ENCODE peak calls at places on chromosomes 4 and X, in seven cellular contexts. Q is A549, T is HCT116, D is K562, C is GM23338, N is GM12878, W is SK-N-SH. U is an unnamed sample.
A peak's percentile ranks its signal among the peaks of the same experiment; 100 is the strongest.

GRCh38 chr4:81504685-81505598 is 33.2 kb upstream of the RASGEF1B start:
- DNase-seq in Q (no peak), T (no peak), D (no peak), C (no peak), N (no peak), W (no peak), U (peak; percentile 51)

GRCh38 chr4:140363558-140363957 is 9.9 kb upstream of the SCOC start:
- DNase-seq in Q (no peak), T (no peak), D (no peak), C (no peak), N (no peak), W (peak; percentile 8), U (no peak)

GRCh38 chrX:1093112-1093511 is 119.3 kb downstream of the CRLF2 start:
- DNase-seq in Q (no peak), T (no peak), D (no peak), C (no peak), N (no peak), W (no peak), U (no peak)

GRCh38 chrX:103211012-103211715 is 3.7 kb upstream of the BEX4 start:
- DNase-seq in Q (peak; percentile 34), T (peak; percentile 10), D (no peak), C (peak; percentile 76), N (no peak), W (peak; percentile 60), U (peak; percentile 28)

GRCh38 chr4:154720123-154720522 is 23.7 kb upstream of the LRAT start:
- DNase-seq in Q (no peak), T (peak; percentile 45), D (no peak), C (no peak), N (no peak), W (no peak), U (no peak)

GRCh38 chrX:104156630-104157529 is at the start of gene SLC25A53:
- DNase-seq in Q (peak; percentile 90), T (peak; percentile 70), D (peak; percentile 70), C (peak; percentile 86), N (peak; percentile 69), W (peak; percentile 67), U (peak; percentile 76)

GRCh38 chrX:103615781-103616180 is 8.0 kb downstream of the TCEAL3 start:
- DNase-seq in Q (no peak), T (no peak), D (no peak), C (no peak), N (no peak), W (no peak), U (no peak)

GRCh38 chr4:1290165-1290977 is 680 bp downstream of the MAEA start:
- DNase-seq in Q (peak; percentile 10), T (no peak), D (peak; percentile 20), C (no peak), N (no peak), W (no peak), U (no peak)

GRCh38 chr4:136526517-136526916 is 1005.8 kb downstream of the PCDH18 start:
- DNase-seq in Q (no peak), T (no peak), D (no peak), C (no peak), N (no peak), W (no peak), U (no peak)

GRCh38 chr4:36165256-36166005 is 78.9 kb downstream of the ARAP2 start:
- DNase-seq in Q (no peak), T (no peak), D (no peak), C (no peak), N (no peak), W (no peak), U (no peak)

GRCh38 chr4:155964016-155964891 is 10.6 kb upstream of the CTSO start:
- DNase-seq in Q (no peak), T (no peak), D (no peak), C (no peak), N (no peak), W (no peak), U (no peak)

GRCh38 chr4:139300431-139301142 is 718 bp upstream of the NAA15 start:
- DNase-seq in Q (peak; percentile 25), T (no peak), D (no peak), C (peak; percentile 38), N (peak; percentile 36), W (peak; percentile 38), U (no peak)

GRCh38 chrX:56762220-56762619 is 33.2 kb downstream of the NBDY start:
- DNase-seq in Q (no peak), T (no peak), D (no peak), C (no peak), N (no peak), W (no peak), U (no peak)
- TF ChIP-seq REST in Q (no peak), T (no peak), D (no peak), C (no peak), N (no peak), W (no peak), U (no peak)

GRCh38 chr4:119626420-119626819 is 2.2 kb downstream of the PDE5A start:
- DNase-seq in Q (no peak), T (no peak), D (no peak), C (no peak), N (no peak), W (no peak), U (no peak)

GRCh38 chr4:119626943-119627266 is 1.7 kb downstream of the PDE5A start:
- DNase-seq in Q (no peak), T (no peak), D (no peak), C (no peak), N (no peak), W (no peak), U (no peak)

GRCh38 chr4:119629142-119629471 is 503 bp upstream of the PDE5A start:
- DNase-seq in Q (no peak), T (no peak), D (no peak), C (no peak), N (no peak), W (no peak), U (no peak)

GRCh38 chr4:119628281-119629141 is at the start of gene PDE5A:
- DNase-seq in Q (peak; percentile 70), T (peak; percentile 70), D (peak; percentile 71), C (peak; percentile 95), N (no peak), W (peak; percentile 85), U (peak; percentile 17)

DNA sequence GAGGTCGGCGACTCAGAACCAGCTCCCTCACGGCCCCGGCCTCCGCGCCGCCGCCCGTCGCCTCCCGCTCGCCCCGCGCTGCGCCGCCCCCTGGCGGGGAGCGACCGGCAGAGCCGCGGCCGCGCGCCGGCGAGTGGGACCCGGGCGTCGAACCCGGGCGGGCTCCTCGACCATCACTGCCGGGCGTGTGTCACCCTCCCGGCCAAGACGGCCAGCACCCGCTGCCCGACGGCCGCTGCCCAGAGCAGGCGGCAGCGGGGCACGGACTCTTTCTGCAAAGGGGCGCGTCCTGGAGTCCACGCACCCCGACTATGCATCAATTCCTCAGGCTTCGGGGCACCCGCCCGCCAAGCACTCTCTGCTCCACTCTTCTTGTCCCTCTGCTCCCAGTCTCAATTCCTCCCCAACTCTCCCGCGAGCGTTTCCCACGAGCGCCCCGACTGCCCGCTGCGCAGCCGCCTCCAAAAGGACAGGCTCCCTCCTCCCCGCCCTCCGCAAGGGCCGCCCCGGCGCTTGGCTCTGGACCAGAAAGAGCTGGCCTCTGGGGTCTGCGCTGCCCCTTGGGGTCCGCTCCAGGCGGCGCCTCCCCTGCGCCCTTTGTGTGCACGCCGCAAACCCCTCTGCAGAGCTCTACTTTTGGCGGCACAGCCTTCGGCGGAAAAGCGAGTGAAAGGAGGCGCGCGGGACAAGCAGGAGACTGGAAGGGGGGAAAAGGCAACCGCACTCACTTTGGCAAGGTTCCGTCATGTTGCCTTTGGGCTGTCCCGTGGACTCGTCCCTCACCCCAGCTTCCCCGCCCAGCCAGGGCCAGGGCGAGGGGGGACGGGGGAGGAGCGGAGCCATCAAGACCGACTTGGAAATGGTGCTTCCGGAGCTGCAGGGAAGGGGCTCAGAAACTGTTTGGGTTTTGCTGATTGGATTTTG is 1.1 kb downstream of the PDE5A start:
- DNase-seq in Q (peak; percentile 23), T (peak; percentile 19), D (peak; percentile 74), C (peak; percentile 90), N (no peak), W (peak; percentile 92), U (peak; percentile 19)
- TF ChIP-seq REST in Q (no peak), T (no peak), D (no peak), C (no peak), N (no peak), W (no peak), U (no peak)

GRCh38 chrX:118550792-118551191 is 55.2 kb downstream of the DOCK11 start:
- DNase-seq in Q (no peak), T (no peak), D (no peak), C (no peak), N (no peak), W (no peak), U (no peak)

GRCh38 chrX:118554511-118554910 is 58.9 kb downstream of the DOCK11 start:
- DNase-seq in Q (no peak), T (no peak), D (no peak), C (no peak), N (no peak), W (no peak), U (no peak)

GRCh38 chrX:118553042-118553714 is 57.6 kb downstream of the DOCK11 start:
- DNase-seq in Q (no peak), T (no peak), D (no peak), C (no peak), N (no peak), W (no peak), U (no peak)

GRCh38 chrX:118551426-118551825 is 55.8 kb downstream of the DOCK11 start:
- DNase-seq in Q (no peak), T (no peak), D (no peak), C (no peak), N (no peak), W (no peak), U (no peak)

GRCh38 chrX:118552501-118552900 is 56.9 kb downstream of the DOCK11 start:
- DNase-seq in Q (peak; percentile 63), T (peak; percentile 21), D (no peak), C (no peak), N (no peak), W (no peak), U (no peak)
- TF ChIP-seq REST in Q (no peak), T (no peak), D (no peak), C (no peak), N (no peak), W (no peak), U (no peak)

GRCh38 chrX:64206556-64207162 is 1.2 kb upstream of the AMER1 start:
- DNase-seq in Q (no peak), T (no peak), D (no peak), C (no peak), N (no peak), W (no peak), U (no peak)
- TF ChIP-seq REST in Q (no peak), T (no peak), D (no peak), C (no peak), N (no peak), W (no peak), U (no peak)

GRCh38 chr4:76943790-76944189 is 5.8 kb upstream of the SEPTIN11 start:
- DNase-seq in Q (no peak), T (no peak), D (no peak), C (no peak), N (no peak), W (no peak), U (no peak)
- TF ChIP-seq REST in Q (no peak), T (no peak), D (no peak), C (no peak), N (no peak), W (no peak), U (no peak)

DNA sequence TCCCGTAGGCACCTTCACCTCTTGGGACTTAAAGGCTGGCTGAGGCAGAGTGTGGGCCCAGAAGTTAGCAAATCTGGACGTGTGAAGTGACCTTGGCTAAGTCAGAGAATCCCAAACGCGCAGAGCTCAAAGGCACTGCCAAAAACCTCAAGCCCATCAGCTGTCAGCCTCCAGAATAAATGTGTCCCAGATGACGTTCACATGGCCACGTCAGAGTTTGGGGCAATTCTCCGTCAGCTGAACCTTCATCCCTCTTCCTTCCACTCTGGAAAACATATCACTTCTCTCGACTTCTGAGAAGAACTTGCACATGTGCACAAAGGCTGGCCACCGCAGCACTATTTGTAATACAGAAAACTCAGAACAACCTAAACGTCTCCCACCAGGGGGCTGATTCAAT is 35.7 kb upstream of the APLN start:
- DNase-seq in Q (no peak), T (no peak), D (no peak), C (no peak), N (no peak), W (no peak), U (no peak)
- TF ChIP-seq REST in Q (no peak), T (no peak), D (no peak), C (no peak), N (no peak), W (no peak), U (no peak)

U was measured in HL-60.